ENCODE peak calls at places on chromosomes 6 and 20, in six cellular contexts. P, E, S, M, W and I are unnamed samples.

GRCh38 chr6:154407440-154407839 is 50.8 kb upstream of the IPCEF1 start:
- DNase-seq in W (no peak), P (no peak), E (no peak), M (no peak), S (no peak), I (no peak)

GRCh38 chr20:46367967-46368901 is 38.2 kb downstream of the ELMO2 start:
- DNase-seq in M (no peak), S (no peak), W (no peak), P (no peak), E (no peak), I (peak)

GRCh38 chr20:61719691-61720347 is 345.9 kb downstream of the TAF4 start:
- DNase-seq in P (no peak), M (no peak), S (no peak), E (no peak), W (no peak), I (no peak)

GRCh38 chr20:50837532-50838321 is 42.9 kb downstream of the BCAS4 start:
- DNase-seq in W (no peak), P (no peak), S (peak), E (peak), M (no peak), I (peak)

GRCh38 chr6:23531666-23532065 is 594.3 kb upstream of the NRSN1 start:
- DNase-seq in S (no peak), P (no peak), M (no peak), E (no peak), W (no peak), I (no peak)

GRCh38 chr6:135673671-135674309 is 176.2 kb upstream of the AHI1 start:
- DNase-seq in W (no peak), S (no peak), M (no peak), P (no peak), E (no peak), I (peak)

GRCh38 chr20:33922224-33922623 is 71.5 kb upstream of the RALY start:
- DNase-seq in E (no peak), W (no peak), S (no peak), M (no peak), P (no peak), I (peak)

GRCh38 chr6:120096861-120097260 is 747.3 kb upstream of the MAN1A1 start:
- DNase-seq in E (no peak), W (no peak), S (no peak), P (no peak), M (no peak), I (no peak)

GRCh38 chr20:38418509-38419204 is 16.5 kb downstream of the SNHG17 start:
- DNase-seq in P (no peak), E (peak), M (no peak), W (peak), S (no peak), I (peak)

GRCh38 chr6:12233693-12234551 is 56.2 kb upstream of the EDN1 start:
- DNase-seq in M (peak), E (peak), S (no peak), W (peak), P (peak), I (peak)

GRCh38 chr6:33655155-33655554 is 34.0 kb downstream of the ITPR3 start:
- DNase-seq in P (no peak), W (no peak), E (peak), S (no peak), M (no peak), I (no peak)

GRCh38 chr6:33651947-33652346 is 30.8 kb downstream of the ITPR3 start:
- DNase-seq in E (no peak), W (no peak), M (no peak), P (no peak), S (no peak), I (no peak)

GRCh38 chr6:33656844-33657243 is 35.7 kb downstream of the ITPR3 start:
- DNase-seq in M (no peak), W (no peak), E (no peak), S (no peak), P (peak), I (no peak)

DNA sequence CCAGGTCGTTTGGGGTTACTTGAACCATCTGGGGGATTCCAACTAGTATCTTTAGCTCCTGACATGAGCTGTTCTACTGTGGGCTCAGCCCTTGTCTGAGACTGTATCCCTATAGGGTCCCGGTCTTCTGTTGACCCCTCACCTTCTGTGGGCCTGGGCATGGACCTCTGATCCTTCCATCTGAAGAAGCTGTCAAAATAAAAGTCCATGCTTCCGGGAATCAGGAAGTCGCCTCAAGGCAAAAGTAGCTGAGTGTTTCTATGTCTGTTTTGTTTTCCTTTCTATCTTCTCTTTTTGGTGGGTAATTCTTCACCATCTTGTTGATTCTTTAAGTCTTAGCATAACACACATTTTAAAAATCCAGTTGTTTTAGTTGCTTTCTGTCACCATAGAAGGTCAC is 30.3 kb downstream of the ITPR3 start:
- DNase-seq in P (no peak), W (no peak), E (no peak), S (no peak), M (no peak), I (no peak)
- H3K27ac ChIP-seq in P (no peak), W (peak), E (no peak), S (no peak), M (no peak), I (no peak)

GRCh38 chr20:19995220-19995863 is 21.8 kb upstream of the NAA20 start:
- DNase-seq in M (no peak), P (no peak), W (no peak), S (no peak), E (peak), I (peak)

GRCh38 chr20:19998990-19999705 is 18.0 kb upstream of the NAA20 start:
- DNase-seq in E (no peak), S (no peak), W (no peak), P (no peak), M (no peak), I (no peak)

GRCh38 chr20:20000223-20000968 is 16.8 kb upstream of the NAA20 start:
- DNase-seq in E (no peak), W (no peak), M (no peak), S (no peak), P (no peak), I (no peak)

GRCh38 chr20:19993937-19994667 is 23.1 kb upstream of the NAA20 start:
- DNase-seq in W (no peak), M (no peak), S (no peak), E (peak), P (no peak), I (peak)

DNA sequence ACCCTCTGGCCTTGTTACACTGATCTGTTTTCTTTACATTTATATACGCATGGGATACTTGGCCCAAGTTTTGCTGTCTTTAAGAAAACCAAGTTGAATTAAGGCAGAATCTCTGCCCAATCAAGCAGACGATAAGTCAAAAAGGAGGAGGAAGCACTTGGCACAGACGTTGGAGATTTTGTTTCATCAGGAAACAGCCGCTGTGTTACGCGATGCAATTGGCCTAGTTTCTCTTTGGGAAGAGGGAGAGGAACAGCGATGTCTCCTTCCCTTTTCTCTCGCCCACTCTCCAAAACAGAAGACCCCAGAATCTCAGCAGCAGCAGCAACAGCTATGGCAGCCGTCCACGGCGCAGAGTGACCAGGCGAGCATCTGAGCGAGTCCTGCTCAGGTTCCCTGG is 20.2 kb upstream of the NAA20 start:
- DNase-seq in E (no peak), P (no peak), S (no peak), W (no peak), M (no peak), I (no peak)
- H3K27ac ChIP-seq in E (no peak), P (no peak), S (peak), W (peak), M (peak), I (no peak)

GRCh38 chr20:8155229-8155628 is 23.2 kb downstream of the PLCB1 start:
- DNase-seq in M (no peak), E (no peak), S (no peak), P (no peak), W (no peak), I (no peak)

GRCh38 chr20:8156603-8157079 is 24.6 kb downstream of the PLCB1 start:
- DNase-seq in W (no peak), E (peak), P (no peak), M (no peak), S (no peak), I (peak)

GRCh38 chr20:8153281-8153908 is 21.3 kb downstream of the PLCB1 start:
- DNase-seq in M (no peak), W (no peak), P (no peak), E (no peak), S (no peak), I (no peak)

GRCh38 chr20:8154636-8155035 is 22.6 kb downstream of the PLCB1 start:
- DNase-seq in S (no peak), W (no peak), M (no peak), E (no peak), P (no peak), I (no peak)

DNA sequence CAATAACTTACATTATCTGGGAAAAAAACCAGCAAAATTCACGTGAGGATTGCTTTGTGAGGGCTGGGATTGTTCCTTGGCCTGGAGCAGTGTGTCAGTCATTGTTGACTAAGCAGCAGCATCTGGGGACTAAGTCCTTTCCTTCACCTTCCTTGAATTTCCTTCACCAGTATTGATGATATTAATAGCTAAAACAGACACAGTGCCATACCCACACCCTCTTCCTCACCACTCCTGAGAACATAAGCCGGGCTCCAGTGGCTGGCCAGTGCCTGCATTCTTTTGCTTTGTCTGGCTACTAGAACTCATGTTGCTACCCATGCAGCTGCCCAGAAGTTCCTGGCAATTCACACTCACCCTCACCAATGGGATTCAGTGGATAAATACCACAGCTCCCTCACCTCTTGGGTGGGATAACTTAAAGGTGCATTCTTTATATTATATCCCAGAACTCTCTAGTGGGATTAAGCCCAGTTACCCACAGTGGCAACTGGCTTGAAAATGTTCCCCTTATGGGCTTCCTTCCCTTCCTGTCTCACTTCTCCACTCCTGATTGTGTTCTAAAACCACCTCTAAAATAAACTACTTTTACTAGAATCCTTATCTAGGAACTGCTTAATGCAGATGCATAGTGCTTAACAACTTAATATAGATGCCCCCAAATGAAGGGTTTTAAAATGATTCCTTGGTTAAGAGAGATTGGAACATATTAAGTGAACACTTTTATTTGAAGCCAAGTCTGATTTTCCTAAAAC is 24.0 kb downstream of the PLCB1 start:
- DNase-seq in P (no peak), S (no peak), M (no peak), E (peak), W (no peak), I (no peak)
- H3K27ac ChIP-seq in P (no peak), S (peak), M (no peak), E (no peak), W (no peak), I (peak)

DNA sequence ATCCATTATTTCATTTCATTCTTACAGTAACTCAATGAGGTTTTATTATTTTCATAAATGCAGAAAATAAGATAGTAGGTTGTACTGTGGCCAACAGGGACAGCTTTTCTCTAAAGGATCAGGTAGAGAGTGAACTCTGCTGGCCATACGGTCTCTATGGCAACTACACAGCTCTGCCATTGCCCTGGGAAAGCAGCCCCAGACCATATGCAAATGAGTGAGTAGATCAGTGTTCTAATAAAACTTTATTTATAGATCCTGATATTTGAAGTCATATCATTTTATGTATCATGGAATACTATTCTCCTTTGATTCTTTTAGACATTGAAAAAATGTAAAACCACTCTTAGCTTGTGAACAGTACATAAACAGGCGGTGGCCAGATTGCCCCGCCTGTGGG is 192.5 kb upstream of the RREB1 start:
- DNase-seq in S (no peak), E (no peak), W (no peak), M (no peak), P (no peak), I (no peak)
- H3K27ac ChIP-seq in S (peak), E (no peak), W (peak), M (peak), P (no peak), I (no peak)

GRCh38 chr6:85405175-85405852 is 44.6 kb upstream of the NT5E start:
- DNase-seq in P (no peak), S (no peak), W (no peak), E (peak), M (no peak), I (peak)
- H3K27ac ChIP-seq in P (no peak), S (no peak), W (no peak), E (peak), M (no peak), I (peak)

GRCh38 chr6:110389689-110390382 is 25.5 kb downstream of the DDO start:
- DNase-seq in S (no peak), M (no peak), P (no peak), E (no peak), W (no peak), I (no peak)
- H3K27ac ChIP-seq in S (no peak), M (no peak), P (no peak), E (no peak), W (no peak), I (no peak)

GRCh38 chr6:133682506-133683290 is 206.2 kb upstream of the TCF21 start:
- DNase-seq in S (no peak), E (peak), P (no peak), W (no peak), M (no peak), I (peak)
- H3K27ac ChIP-seq in S (no peak), E (no peak), P (no peak), W (no peak), M (no peak), I (no peak)